ENCODE peak calls at places on chromosomes 7 and 10, in ten cellular contexts. E is stimulated activated CD4-positive, alpha-beta T cell treated with anti-CD3 and anti-CD28 coated beads, Interleukin-12 subunit alpha, Interleukin-12 subunit beta, amount 100 ng/mL, for 4 hours; S is non-pigmented ciliary epithelial cell; Y is NCI-H1694 treated with DMSO at 0.1 percent for 48 hours; L is activated naive CD8-positive, alpha-beta T cell treated with anti-CD3 and anti-CD28 coated beads, Interleukin-2, amount 50 U/mL, for 24 hours; V is dorsolateral prefrontal cortex; W is NCI-H1417; D is left ventricle myocardium inferior; T is astrocyte of the cerebellum; N is GM10248. Z is an unnamed sample.

GRCh38 chr10:58512470-58513188 is at the start of gene BICC1:
- DNase-seq in E (no peak), S (no peak), Y (peak), L (peak), V (peak), W (peak), D (peak), T (no peak), N (peak), Z (peak)

GRCh38 chr10:78540355-78541076 is 506.9 kb downstream of the RPS24 start:
- DNase-seq in E (no peak), S (no peak), Y (no peak), L (no peak), V (no peak), W (no peak), D (no peak), T (no peak), N (no peak), Z (no peak)

GRCh38 chr7:123220396-123220795 is 20.6 kb upstream of the SLC13A1 start:
- DNase-seq in E (no peak), S (no peak), Y (no peak), L (no peak), V (no peak), W (no peak), D (no peak), T (no peak), N (no peak), Z (no peak)

GRCh38 chr10:95260909-95261552 is 29.8 kb downstream of the PDLIM1 start:
- DNase-seq in E (no peak), S (no peak), Y (no peak), L (no peak), V (no peak), W (no peak), D (no peak), T (no peak), N (no peak), Z (no peak)

GRCh38 chr10:112735041-112735690 is 214.9 kb upstream of the TCF7L2 start:
- DNase-seq in E (no peak), S (no peak), Y (no peak), L (no peak), V (no peak), W (no peak), D (no peak), T (no peak), N (no peak), Z (no peak)

GRCh38 chr7:108249458-108249857 is 119.3 kb upstream of the LAMB4 start:
- DNase-seq in E (no peak), S (no peak), Y (no peak), L (no peak), V (no peak), W (no peak), D (no peak), T (no peak), N (no peak), Z (no peak)

GRCh38 chr7:28698744-28699291 is 259.3 kb downstream of the TRIL start:
- DNase-seq in E (no peak), S (no peak), Y (no peak), L (no peak), V (no peak), W (no peak), D (no peak), T (no peak), N (no peak), Z (no peak)

GRCh38 chr7:47266799-47267198 is 315.1 kb downstream of the TNS3 start:
- DNase-seq in E (no peak), S (no peak), Y (no peak), L (no peak), V (no peak), W (no peak), D (no peak), T (no peak), N (no peak), Z (no peak)

GRCh38 chr7:50962281-50962883 is 179.7 kb upstream of the GRB10 start:
- DNase-seq in E (no peak), S (no peak), Y (no peak), L (no peak), V (no peak), W (no peak), D (no peak), T (no peak), N (no peak), Z (no peak)

GRCh38 chr10:113433711-113434110 is 119.1 kb upstream of the HABP2 start:
- DNase-seq in E (no peak), S (no peak), Y (no peak), L (no peak), V (no peak), W (no peak), D (no peak), T (no peak), N (no peak), Z (no peak)

GRCh38 chr10:119116326-119116951 is 12.5 kb downstream of the DENND10 start:
- DNase-seq in E (no peak), S (no peak), Y (no peak), L (no peak), V (no peak), W (no peak), D (no peak), T (no peak), N (no peak), Z (no peak)

GRCh38 chr7:84291756-84292155 is 97.2 kb upstream of the SEMA3A start:
- DNase-seq in E (no peak), S (no peak), Y (no peak), L (no peak), V (no peak), W (peak), D (no peak), T (no peak), N (no peak), Z (no peak)

GRCh38 chr7:116322541-116322940 is 112.2 kb downstream of the TES start:
- DNase-seq in E (no peak), S (no peak), Y (no peak), L (no peak), V (no peak), W (no peak), D (no peak), T (no peak), N (no peak), Z (no peak)

GRCh38 chr10:128802062-128802461 is 665.0 kb upstream of the MGMT start:
- DNase-seq in E (no peak), S (no peak), Y (no peak), L (no peak), V (no peak), W (no peak), D (no peak), T (no peak), N (no peak), Z (no peak)

GRCh38 chr10:75472685-75473084 is 41.3 kb downstream of the LRMDA start:
- DNase-seq in E (no peak), S (no peak), Y (no peak), L (no peak), V (no peak), W (no peak), D (no peak), T (no peak), N (no peak), Z (no peak)

GRCh38 chr10:126640391-126640790 is 30.1 kb downstream of the C10orf90 start:
- DNase-seq in E (no peak), S (no peak), Y (no peak), L (no peak), V (no peak), W (no peak), D (no peak), T (no peak), N (no peak), Z (no peak)